ENCODE peak calls at places on chromosomes 16 and 17, in six cellular contexts. One of them, this sample, is unnamed.
A peak's percentile ranks its signal among the peaks of the same experiment; 100 is the strongest.

GRCh38 chr17:80361495-80362220 is 53.3 kb upstream of the ENDOV start:
- DNase-seq in hepatocyte: no peak
- DNase-seq in PC-9: peak; percentile 15
- DNase-seq in left ventricle myocardium inferior: no peak
- DNase-seq in ovary: peak; percentile 33
- DNase-seq in OCI-LY7: peak; percentile 27
- DNase-seq in this sample: peak; percentile 35

GRCh38 chr17:45233423-45233924 is 11.8 kb downstream of the FMNL1 start:
- DNase-seq in hepatocyte: no peak
- DNase-seq in PC-9: no peak
- DNase-seq in left ventricle myocardium inferior: no peak
- DNase-seq in ovary: no peak
- DNase-seq in OCI-LY7: no peak
- DNase-seq in this sample: no peak

GRCh38 chr17:62916684-62917571 is 49.1 kb upstream of the TANC2 start:
- DNase-seq in hepatocyte: peak; percentile 31
- DNase-seq in PC-9: no peak
- DNase-seq in left ventricle myocardium inferior: no peak
- DNase-seq in ovary: no peak
- DNase-seq in OCI-LY7: no peak
- DNase-seq in this sample: peak; percentile 42

GRCh38 chr16:57739756-57740422 is 4.3 kb downstream of the KATNB1 start:
- DNase-seq in hepatocyte: no peak
- DNase-seq in PC-9: no peak
- DNase-seq in left ventricle myocardium inferior: no peak
- DNase-seq in ovary: peak; percentile 22
- DNase-seq in OCI-LY7: no peak
- DNase-seq in this sample: no peak

GRCh38 chr17:65848751-65849150 is 287.3 kb upstream of the AXIN2 start:
- DNase-seq in hepatocyte: no peak
- DNase-seq in PC-9: no peak
- DNase-seq in left ventricle myocardium inferior: no peak
- DNase-seq in ovary: no peak
- DNase-seq in OCI-LY7: no peak
- DNase-seq in this sample: no peak

GRCh38 chr16:12542818-12543699 is 260.6 kb downstream of the CPPED1 start:
- DNase-seq in hepatocyte: no peak
- DNase-seq in PC-9: no peak
- DNase-seq in left ventricle myocardium inferior: no peak
- DNase-seq in ovary: no peak
- DNase-seq in OCI-LY7: peak; percentile 78
- DNase-seq in this sample: no peak

GRCh38 chr17:64103751-64104364 is 26.1 kb downstream of the ERN1 start:
- DNase-seq in hepatocyte: no peak
- DNase-seq in PC-9: no peak
- DNase-seq in left ventricle myocardium inferior: no peak
- DNase-seq in ovary: no peak
- DNase-seq in OCI-LY7: peak; percentile 63
- DNase-seq in this sample: peak; percentile 70

GRCh38 chr16:12899529-12900168 is 1.7 kb upstream of the SHISA9 start:
- DNase-seq in hepatocyte: no peak
- DNase-seq in PC-9: peak; percentile 86
- DNase-seq in left ventricle myocardium inferior: no peak
- DNase-seq in ovary: no peak
- DNase-seq in OCI-LY7: no peak
- DNase-seq in this sample: no peak

GRCh38 chr17:2335726-2336214 is 487 bp downstream of the TSR1 start:
- DNase-seq in hepatocyte: peak; percentile 11
- DNase-seq in PC-9: peak; percentile 15
- DNase-seq in left ventricle myocardium inferior: no peak
- DNase-seq in ovary: peak; percentile 42
- DNase-seq in OCI-LY7: no peak
- DNase-seq in this sample: no peak

GRCh38 chr16:30829130-30830071 is 42.4 kb upstream of the ZNF629 start:
- DNase-seq in hepatocyte: peak; percentile 46
- DNase-seq in PC-9: no peak
- DNase-seq in left ventricle myocardium inferior: no peak
- DNase-seq in ovary: no peak
- DNase-seq in OCI-LY7: no peak
- DNase-seq in this sample: no peak

GRCh38 chr16:11208916-11209665 is 46.9 kb downstream of the SOCS1 start:
- DNase-seq in hepatocyte: no peak
- DNase-seq in PC-9: no peak
- DNase-seq in left ventricle myocardium inferior: no peak
- DNase-seq in ovary: no peak
- DNase-seq in OCI-LY7: no peak
- DNase-seq in this sample: no peak

GRCh38 chr16:27225536-27226360 is 22.4 kb downstream of the KDM8 start:
- DNase-seq in hepatocyte: peak; percentile 61
- DNase-seq in PC-9: no peak
- DNase-seq in left ventricle myocardium inferior: no peak
- DNase-seq in ovary: peak; percentile 17
- DNase-seq in OCI-LY7: peak; percentile 35
- DNase-seq in this sample: no peak

GRCh38 chr17:37570527-37571093 is 38.6 kb downstream of the SYNRG start:
- DNase-seq in hepatocyte: peak; percentile 66
- DNase-seq in PC-9: peak; percentile 72
- DNase-seq in left ventricle myocardium inferior: peak; percentile 25
- DNase-seq in ovary: no peak
- DNase-seq in OCI-LY7: peak; percentile 57
- DNase-seq in this sample: peak; percentile 63

GRCh38 chr16:67537270-67537635 is 8.6 kb downstream of the RIPOR1 start:
- DNase-seq in hepatocyte: peak; percentile 81
- DNase-seq in PC-9: peak; percentile 56
- DNase-seq in left ventricle myocardium inferior: peak; percentile 79
- DNase-seq in ovary: peak; percentile 78
- DNase-seq in OCI-LY7: no peak
- DNase-seq in this sample: peak; percentile 43

GRCh38 chr16:54931757-54932660 is 1.3 kb downstream of the IRX5 start:
- DNase-seq in hepatocyte: no peak
- DNase-seq in PC-9: no peak
- DNase-seq in left ventricle myocardium inferior: no peak
- DNase-seq in ovary: peak; percentile 29
- DNase-seq in OCI-LY7: no peak
- DNase-seq in this sample: peak; percentile 35

GRCh38 chr17:67546578-67547527 is 169.8 kb downstream of the PITPNC1 start:
- DNase-seq in hepatocyte: peak; percentile 51
- DNase-seq in PC-9: no peak
- DNase-seq in left ventricle myocardium inferior: peak; percentile 60
- DNase-seq in ovary: peak; percentile 59
- DNase-seq in OCI-LY7: peak; percentile 24
- DNase-seq in this sample: peak; percentile 87

GRCh38 chr17:41987642-41988041 is 21.0 kb downstream of the CNP start:
- DNase-seq in hepatocyte: no peak
- DNase-seq in PC-9: no peak
- DNase-seq in left ventricle myocardium inferior: no peak
- DNase-seq in ovary: no peak
- DNase-seq in OCI-LY7: peak; percentile 51
- DNase-seq in this sample: peak; percentile 48

GRCh38 chr17:31394544-31394943 is 3.1 kb downstream of the RAB11FIP4 start:
- DNase-seq in hepatocyte: peak; percentile 89
- DNase-seq in PC-9: peak; percentile 45
- DNase-seq in left ventricle myocardium inferior: peak; percentile 58
- DNase-seq in ovary: peak; percentile 75
- DNase-seq in OCI-LY7: peak; percentile 48
- DNase-seq in this sample: peak; percentile 85

GRCh38 chr16:80852261-80852872 is 48.0 kb upstream of the CDYL2 start:
- DNase-seq in hepatocyte: peak; percentile 41
- DNase-seq in PC-9: peak; percentile 3
- DNase-seq in left ventricle myocardium inferior: no peak
- DNase-seq in ovary: no peak
- DNase-seq in OCI-LY7: peak; percentile 31
- DNase-seq in this sample: peak; percentile 27

GRCh38 chr17:7586673-7587419 is 3.0 kb downstream of the SOX15 start:
- DNase-seq in hepatocyte: peak; percentile 50
- DNase-seq in PC-9: peak; percentile 74
- DNase-seq in left ventricle myocardium inferior: no peak
- DNase-seq in ovary: no peak
- DNase-seq in OCI-LY7: peak; percentile 36
- DNase-seq in this sample: peak; percentile 40

GRCh38 chr16:48912360-48912759 is 302.4 kb upstream of the N4BP1 start:
- DNase-seq in hepatocyte: no peak
- DNase-seq in PC-9: no peak
- DNase-seq in left ventricle myocardium inferior: no peak
- DNase-seq in ovary: no peak
- DNase-seq in OCI-LY7: peak; percentile 4
- DNase-seq in this sample: no peak

GRCh38 chr17:75652934-75653549 is 13.9 kb downstream of the RECQL5 start:
- DNase-seq in hepatocyte: peak; percentile 67
- DNase-seq in PC-9: peak; percentile 37
- DNase-seq in left ventricle myocardium inferior: no peak
- DNase-seq in ovary: no peak
- DNase-seq in OCI-LY7: peak; percentile 75
- DNase-seq in this sample: peak; percentile 36

GRCh38 chr17:69524854-69525253 is 110.4 kb downstream of the MAP2K6 start:
- DNase-seq in hepatocyte: no peak
- DNase-seq in PC-9: no peak
- DNase-seq in left ventricle myocardium inferior: no peak
- DNase-seq in ovary: no peak
- DNase-seq in OCI-LY7: no peak
- DNase-seq in this sample: no peak

GRCh38 chr16:14455577-14455976 is 174.5 kb downstream of the PARN start:
- DNase-seq in hepatocyte: peak; percentile 54
- DNase-seq in PC-9: no peak
- DNase-seq in left ventricle myocardium inferior: no peak
- DNase-seq in ovary: no peak
- DNase-seq in OCI-LY7: no peak
- DNase-seq in this sample: no peak

DNA sequence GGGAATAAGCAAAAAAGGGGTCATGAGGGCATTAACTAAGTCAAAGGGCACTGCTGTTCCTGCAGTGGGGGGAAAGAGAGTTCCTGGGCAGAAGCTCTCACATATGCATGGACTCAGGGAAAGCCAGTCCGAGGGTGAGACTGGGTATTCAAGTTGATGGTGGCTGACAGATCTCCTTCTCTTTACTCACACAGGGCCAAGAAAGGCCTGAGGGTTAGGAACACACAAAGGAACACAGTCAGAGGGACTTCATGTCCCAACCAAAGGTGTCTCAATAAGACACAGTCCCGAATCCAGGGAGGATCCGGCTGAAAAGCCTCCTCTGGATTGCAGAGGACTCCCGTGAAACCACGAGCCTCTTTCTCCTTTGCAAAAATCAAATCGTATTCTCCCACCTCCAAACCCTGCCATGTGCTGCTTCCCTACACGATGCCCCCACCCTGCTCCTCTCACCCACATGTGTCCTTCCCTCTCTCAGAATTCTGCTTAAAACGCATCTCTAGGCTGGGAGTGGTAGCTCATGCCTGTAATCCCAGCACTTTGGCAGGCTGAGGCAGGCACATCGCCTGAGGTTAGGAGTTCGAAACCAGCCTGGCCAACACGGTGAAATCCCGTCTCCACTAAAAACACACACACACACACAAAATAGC is 23.6 kb downstream of the CUEDC1 start:
- DNase-seq in hepatocyte: no peak
- DNase-seq in PC-9: no peak
- DNase-seq in left ventricle myocardium inferior: no peak
- DNase-seq in ovary: no peak
- DNase-seq in OCI-LY7: no peak
- DNase-seq in this sample: no peak
- H3K4me1 ChIP-seq in hepatocyte: peaks cover 47% of the 10 kb centered on the region
- H3K4me1 ChIP-seq in PC-9: peaks cover 36% of the 10 kb centered on the region
- H3K4me1 ChIP-seq in left ventricle myocardium inferior: peaks cover 99% of the 10 kb centered on the region
- H3K4me1 ChIP-seq in ovary: peaks cover 12% of the 10 kb centered on the region
- H3K4me1 ChIP-seq in OCI-LY7: no peaks in the 10 kb centered on the region
- H3K4me1 ChIP-seq in this sample: peaks cover 22% of the 10 kb centered on the region

DNA sequence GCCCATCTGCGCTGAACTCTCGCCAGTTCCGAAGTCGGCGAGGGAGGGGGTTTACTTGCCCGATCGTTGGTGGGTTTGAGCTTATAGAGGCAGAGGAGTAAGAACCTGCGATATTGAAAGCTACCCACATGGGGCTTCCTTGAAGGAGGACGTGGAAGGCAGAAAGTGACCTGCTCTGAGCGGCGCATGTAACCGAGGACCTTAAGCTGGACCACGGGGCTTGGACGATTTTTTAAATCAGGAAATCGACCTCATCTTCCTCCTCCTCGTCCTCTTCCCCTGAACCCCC is 2.0 kb downstream of the PRAC2 start:
- DNase-seq in hepatocyte: no peak
- DNase-seq in PC-9: no peak
- DNase-seq in left ventricle myocardium inferior: no peak
- DNase-seq in ovary: no peak
- DNase-seq in OCI-LY7: no peak
- DNase-seq in this sample: no peak
- H3K4me3 ChIP-seq in hepatocyte: no peak overlapping the region
- H3K4me3 ChIP-seq in PC-9: no peak overlapping the region
- H3K4me3 ChIP-seq in left ventricle myocardium inferior: peak overlapping the region; percentile 23
- H3K4me3 ChIP-seq in ovary: no peak overlapping the region
- H3K4me3 ChIP-seq in OCI-LY7: no peak overlapping the region
- H3K4me3 ChIP-seq in this sample: no peak overlapping the region

GRCh38 chr16:8955828-8956227 is 7.9 kb downstream of the USP7 start:
- DNase-seq in hepatocyte: no peak
- DNase-seq in PC-9: no peak
- DNase-seq in left ventricle myocardium inferior: no peak
- DNase-seq in ovary: no peak
- DNase-seq in OCI-LY7: no peak
- DNase-seq in this sample: no peak
- H3K4me1 ChIP-seq in hepatocyte: peaks cover 67% of the 10 kb centered on the region
- H3K4me1 ChIP-seq in PC-9: peaks cover 30% of the 10 kb centered on the region
- H3K4me1 ChIP-seq in left ventricle myocardium inferior: peaks cover 94% of the 10 kb centered on the region
- H3K4me1 ChIP-seq in ovary: peaks cover 39% of the 10 kb centered on the region
- H3K4me1 ChIP-seq in OCI-LY7: peaks cover 66% of the 10 kb centered on the region
- H3K4me1 ChIP-seq in this sample: peaks cover 51% of the 10 kb centered on the region

DNA sequence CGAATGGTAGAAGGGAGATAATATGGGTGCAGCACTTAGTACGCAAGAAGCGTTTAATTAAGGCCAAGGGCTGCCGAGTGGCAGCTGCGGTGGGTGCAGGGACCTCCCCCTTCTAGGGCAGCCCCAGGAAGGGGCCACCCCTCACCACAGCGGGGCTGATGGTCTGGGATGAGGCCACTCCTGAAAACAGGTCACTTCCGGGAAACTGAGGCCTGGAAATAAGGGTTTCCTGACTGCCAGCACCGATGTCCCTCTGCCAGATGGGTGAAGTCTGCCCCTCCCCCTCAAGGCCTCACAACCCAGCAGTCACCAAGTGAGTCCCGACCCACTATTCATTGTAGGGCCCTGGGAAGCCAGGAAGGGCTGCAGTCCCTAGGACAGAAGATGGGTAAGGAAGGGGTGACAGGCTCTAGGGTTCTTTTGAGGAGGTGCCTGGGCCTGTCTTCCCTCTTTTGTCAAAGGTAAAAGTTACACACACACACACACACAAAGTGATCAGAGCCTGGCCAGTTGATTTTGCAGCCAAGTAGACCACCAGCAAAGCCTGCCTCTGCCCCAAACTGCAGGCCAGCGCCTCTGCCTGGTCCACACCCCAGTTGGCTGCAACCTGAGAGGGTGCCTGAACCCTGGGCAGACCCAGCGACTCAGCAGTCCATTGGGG is 12.5 kb downstream of the SREBF1 start:
- DNase-seq in hepatocyte: no peak
- DNase-seq in PC-9: no peak
- DNase-seq in left ventricle myocardium inferior: no peak
- DNase-seq in ovary: peak; percentile 63
- DNase-seq in OCI-LY7: peak; percentile 28
- DNase-seq in this sample: no peak
- H3K4me3 ChIP-seq in hepatocyte: no peak overlapping the region
- H3K4me3 ChIP-seq in PC-9: peak overlapping the region; percentile 47
- H3K4me3 ChIP-seq in left ventricle myocardium inferior: peak overlapping the region; percentile 71
- H3K4me3 ChIP-seq in ovary: peak overlapping the region; percentile 32
- H3K4me3 ChIP-seq in OCI-LY7: peak overlapping the region; percentile 61
- H3K4me3 ChIP-seq in this sample: peak overlapping the region; percentile 1

GRCh38 chr17:27631897-27632725 is 1.1 kb downstream of the LGALS9 start:
- DNase-seq in hepatocyte: no peak
- DNase-seq in PC-9: no peak
- DNase-seq in left ventricle myocardium inferior: no peak
- DNase-seq in ovary: no peak
- DNase-seq in OCI-LY7: no peak
- DNase-seq in this sample: no peak
- H3K4me1 ChIP-seq in hepatocyte: no peaks in the 10 kb centered on the region
- H3K4me1 ChIP-seq in PC-9: no peaks in the 10 kb centered on the region
- H3K4me1 ChIP-seq in left ventricle myocardium inferior: peaks cover 50% of the 10 kb centered on the region
- H3K4me1 ChIP-seq in ovary: peaks cover 18% of the 10 kb centered on the region
- H3K4me1 ChIP-seq in OCI-LY7: peaks cover 19% of the 10 kb centered on the region
- H3K4me1 ChIP-seq in this sample: peaks cover 6% of the 10 kb centered on the region